ENCODE peak calls at places on chromosome 14, in eight cellular contexts. L, E, H, O, I, B, F and S are unnamed samples.

GRCh38 chr14:68479247-68479646 is 313.6 kb downstream of the ZFP36L1 start:
- DNase-seq in L (no peak), E (no peak), H (no peak), O (no peak), I (no peak), B (peak; percentile 27), F (no peak), S (no peak)

GRCh38 chr14:91918159-91918883 is 29.2 kb downstream of the FBLN5 start:
- DNase-seq in L (no peak), E (no peak), H (no peak), O (no peak), I (no peak), B (no peak), F (no peak), S (no peak)

GRCh38 chr14:102810523-102810922 is 33.3 kb downstream of the TRAF3 start:
- DNase-seq in L (no peak), E (no peak), H (no peak), O (no peak), I (no peak), B (no peak), F (no peak), S (no peak)

GRCh38 chr14:88551094-88551870 is 3.5 kb downstream of the PTPN21 start:
- DNase-seq in L (peak; percentile 86), E (no peak), H (no peak), O (peak; percentile 81), I (peak; percentile 77), B (no peak), F (peak; percentile 80), S (no peak)

GRCh38 chr14:71202881-71203280 is 295.6 kb downstream of the PCNX1 start:
- DNase-seq in L (no peak), E (no peak), H (no peak), O (no peak), I (no peak), B (no peak), F (no peak), S (no peak)

GRCh38 chr14:32450919-32451675 is 122.0 kb downstream of the AKAP6 start:
- DNase-seq in L (no peak), E (no peak), H (no peak), O (no peak), I (no peak), B (no peak), F (no peak), S (no peak)

GRCh38 chr14:93536945-93537344 is 106.2 kb downstream of the UNC79 start:
- DNase-seq in L (no peak), E (peak; percentile 20), H (no peak), O (no peak), I (peak; percentile 68), B (no peak), F (no peak), S (no peak)

GRCh38 chr14:23054000-23054811 is 3.1 kb downstream of the CDH24 start:
- DNase-seq in L (no peak), E (no peak), H (no peak), O (no peak), I (peak; percentile 39), B (no peak), F (no peak), S (no peak)

GRCh38 chr14:70317969-70318634 is 41.4 kb downstream of the COX16 start:
- DNase-seq in L (no peak), E (peak; percentile 30), H (no peak), O (no peak), I (peak; percentile 84), B (no peak), F (peak; percentile 66), S (no peak)

GRCh38 chr14:33408291-33408690 is 469.6 kb downstream of the NPAS3 start:
- DNase-seq in L (no peak), E (no peak), H (no peak), O (no peak), I (no peak), B (no peak), F (no peak), S (no peak)

GRCh38 chr14:80477388-80478160 is 266.3 kb upstream of the DIO2 start:
- DNase-seq in L (no peak), E (no peak), H (no peak), O (no peak), I (no peak), B (no peak), F (no peak), S (no peak)

GRCh38 chr14:106657460-106657859 is 1131.1 kb downstream of the TMEM121 start:
- DNase-seq in L (peak; percentile 82), E (no peak), H (peak; percentile 35), O (no peak), I (no peak), B (no peak), F (no peak), S (no peak)

GRCh38 chr14:66233571-66233970 is 252.6 kb upstream of the CCDC196 start:
- DNase-seq in L (no peak), E (no peak), H (no peak), O (no peak), I (no peak), B (no peak), F (no peak), S (no peak)

GRCh38 chr14:26707234-26707633 is 109.4 kb upstream of the NOVA1 start:
- DNase-seq in L (no peak), E (no peak), H (no peak), O (no peak), I (no peak), B (no peak), F (no peak), S (no peak)

GRCh38 chr14:22226381-22226780 is 362.6 kb downstream of the DAD1 start:
- DNase-seq in L (no peak), E (no peak), H (peak; percentile 39), O (no peak), I (peak; percentile 31), B (no peak), F (no peak), S (no peak)

GRCh38 chr14:51605575-51605974 is 46.1 kb upstream of the FRMD6 start:
- DNase-seq in L (no peak), E (no peak), H (no peak), O (no peak), I (no peak), B (no peak), F (no peak), S (no peak)

GRCh38 chr14:104561661-104562495 is 17.7 kb upstream of the C14orf180 start:
- DNase-seq in L (no peak), E (no peak), H (no peak), O (peak; percentile 2), I (no peak), B (no peak), F (no peak), S (no peak)
- H3K4me1 ChIP-seq in L (peaks cover 22% of the 10 kb centered on the region), E (peaks cover 13% of the 10 kb centered on the region), H (peaks cover 6% of the 10 kb centered on the region), O (peaks cover 12% of the 10 kb centered on the region), I (peaks cover 7% of the 10 kb centered on the region), B (peaks cover 12% of the 10 kb centered on the region), F (no peaks in the 10 kb centered on the region), S (no peaks in the 10 kb centered on the region)

DNA sequence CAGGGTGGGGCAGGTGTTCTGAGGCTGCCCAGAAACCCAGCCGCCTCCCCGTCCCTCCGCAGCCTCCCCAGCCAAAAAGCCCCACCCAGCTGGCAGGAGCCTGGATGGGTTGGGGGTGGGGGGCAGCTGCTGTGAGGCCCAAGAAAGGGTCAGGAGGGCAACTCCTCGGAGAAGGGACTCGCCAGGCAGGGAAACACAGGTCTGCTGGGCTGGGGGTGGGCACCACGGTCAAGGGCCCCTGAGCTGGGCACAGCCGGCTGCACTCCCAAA is 11.1 kb downstream of the AHNAK2 start:
- DNase-seq in L (peak; percentile 68), E (no peak), H (no peak), O (no peak), I (no peak), B (no peak), F (no peak), S (no peak)
- H3K4me3 ChIP-seq in L (no peak overlapping the region), E (peak overlapping the region; percentile 36), H (no peak overlapping the region), O (peak overlapping the region; percentile 60), I (no peak overlapping the region), B (peak overlapping the region; percentile 64), F (no peak overlapping the region), S (peak overlapping the region; percentile 54)

GRCh38 chr14:76995279-76996035 is 33.1 kb downstream of the IRF2BPL start:
- DNase-seq in L (no peak), E (no peak), H (no peak), O (no peak), I (no peak), B (no peak), F (no peak), S (no peak)

GRCh38 chr14:77000340-77001235 is 27.9 kb downstream of the IRF2BPL start:
- DNase-seq in L (no peak), E (no peak), H (no peak), O (peak; percentile 37), I (peak; percentile 46), B (no peak), F (no peak), S (no peak)

GRCh38 chr14:76997257-76997970 is 31.1 kb downstream of the IRF2BPL start:
- DNase-seq in L (no peak), E (no peak), H (no peak), O (no peak), I (peak; percentile 34), B (no peak), F (no peak), S (no peak)

GRCh38 chr14:76996563-76997146 is 31.9 kb downstream of the IRF2BPL start:
- DNase-seq in L (no peak), E (no peak), H (no peak), O (no peak), I (no peak), B (no peak), F (no peak), S (no peak)

DNA sequence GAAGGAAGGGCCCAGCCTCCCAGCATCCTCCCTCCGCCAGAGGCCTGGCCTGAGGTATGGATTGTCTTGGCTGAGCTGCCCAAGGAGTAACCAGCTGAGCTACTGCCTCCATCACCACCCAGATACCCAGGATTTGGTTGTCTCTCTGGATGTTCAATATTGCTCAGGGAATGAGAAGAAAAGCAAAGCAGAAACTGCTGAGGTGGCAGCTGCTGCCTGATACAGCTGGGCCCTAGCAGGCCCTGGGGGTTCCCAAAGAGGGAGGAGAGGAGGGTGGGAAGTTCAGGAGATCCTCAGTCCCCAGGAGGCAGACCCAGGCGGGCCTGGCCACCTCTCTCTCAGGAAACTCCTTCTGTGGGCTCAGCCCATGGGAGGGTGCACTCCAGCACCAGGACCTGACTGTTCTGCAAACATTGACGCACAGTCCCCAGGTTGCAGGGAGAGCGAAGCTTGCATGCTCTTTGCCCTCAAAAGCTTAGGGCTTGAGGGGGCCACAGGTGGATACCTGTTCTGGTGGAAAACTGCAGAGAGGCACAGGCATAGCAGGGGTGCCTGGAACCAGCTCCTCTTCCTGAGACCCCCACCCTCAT is 29.6 kb downstream of the IRF2BPL start:
- DNase-seq in L (no peak), E (no peak), H (no peak), O (no peak), I (no peak), B (no peak), F (no peak), S (no peak)
- H3K4me1 ChIP-seq in L (peaks cover 46% of the 10 kb centered on the region), E (peaks cover 26% of the 10 kb centered on the region), H (no peaks in the 10 kb centered on the region), O (peaks cover 6% of the 10 kb centered on the region), I (peaks cover 25% of the 10 kb centered on the region), B (peaks cover 15% of the 10 kb centered on the region), F (peaks cover 20% of the 10 kb centered on the region), S (peaks cover 14% of the 10 kb centered on the region)

DNA sequence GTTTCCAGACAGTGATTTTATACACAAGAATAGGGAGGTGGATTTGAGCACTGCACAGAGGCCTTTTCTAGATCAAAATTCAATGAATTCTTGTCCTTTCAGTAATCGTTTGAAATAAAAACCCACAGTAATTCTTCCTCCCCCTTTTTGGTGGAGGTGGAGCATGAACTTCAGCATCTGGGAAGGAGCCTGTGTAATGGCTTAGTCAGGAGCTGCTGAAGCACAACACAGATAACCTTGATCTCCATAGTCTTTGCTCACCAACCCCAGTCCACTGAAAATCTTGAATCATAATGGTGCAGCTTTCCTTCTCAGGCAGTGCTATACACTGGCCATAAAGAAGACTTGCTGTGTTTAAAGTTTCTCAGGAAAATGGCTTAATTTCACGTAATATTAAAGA is 6.4 kb upstream of the TBPL2 start:
- DNase-seq in L (no peak), E (no peak), H (no peak), O (no peak), I (no peak), B (no peak), F (no peak), S (no peak)
- H3K4me3 ChIP-seq in L (no peak overlapping the region), E (no peak overlapping the region), H (no peak overlapping the region), O (no peak overlapping the region), I (no peak overlapping the region), B (no peak overlapping the region), F (no peak overlapping the region), S (no peak overlapping the region)